ENCODE peak calls at places on chromosomes 1 and 21, in ten cellular contexts. K is A549; N is GM03348; V is cardiac muscle cell; D is LoVo; W is stimulated activated CD8-positive, alpha-beta memory T cell treated with anti-CD3 and anti-CD28 coated beads, Interleukin-15, amount 100 ng/mL, for 4 hours; C is nucleus accumbens; R is ecto neural progenitor cell; F is stimulated activated CD4-positive, alpha-beta T cell treated with anti-CD3 and anti-CD28 coated beads, Interleukin-2, amount 100 ng/mL, for 48 hours; I is NCI-H1092. L is an unnamed sample.

GRCh38 chr1:99919221-99919620 is 50.6 kb upstream of the SLC35A3 start:
- DNase-seq in R (no peak), C (no peak), D (no peak), N (no peak), K (no peak), I (no peak), V (no peak), F (no peak), W (no peak), L (peak)

GRCh38 chr1:33161061-33161681 is 20.7 kb downstream of the TRIM62 start:
- DNase-seq in F (no peak), I (peak), W (no peak), C (peak), K (no peak), V (no peak), D (no peak), N (no peak), R (peak), L (no peak)

GRCh38 chr1:154411525-154411924 is 6.4 kb downstream of the IL6R start:
- DNase-seq in C (no peak), I (no peak), D (no peak), K (no peak), V (no peak), W (no peak), R (no peak), N (no peak), F (no peak), L (no peak)

GRCh38 chr1:109084563-109085517 is 5.7 kb upstream of the TMEM167B start:
- DNase-seq in F (no peak), V (no peak), K (no peak), W (no peak), N (no peak), C (no peak), D (no peak), R (no peak), I (no peak), L (no peak)

GRCh38 chr1:162625624-162626023 is 6.6 kb upstream of the DDR2 start:
- DNase-seq in V (no peak), N (no peak), D (no peak), R (no peak), F (no peak), W (no peak), C (no peak), K (no peak), I (no peak), L (no peak)

GRCh38 chr21:38159355-38159754 is 97.4 kb upstream of the KCNJ15 start:
- DNase-seq in I (peak), K (no peak), C (no peak), D (peak), R (peak), F (peak), N (peak), V (peak), W (no peak), L (peak)

GRCh38 chr1:94011709-94012590 is 102.7 kb upstream of the GCLM start:
- DNase-seq in W (no peak), D (no peak), K (no peak), R (no peak), C (no peak), V (no peak), N (no peak), F (no peak), I (no peak), L (no peak)

GRCh38 chr1:16903054-16903453 is 7.3 kb downstream of the RNU1-2 start:
- DNase-seq in W (no peak), N (peak), I (no peak), R (peak), K (no peak), V (peak), D (peak), F (no peak), C (no peak), L (peak)

GRCh38 chr1:164591858-164592257 is 32.9 kb downstream of the PBX1 start:
- DNase-seq in W (no peak), N (peak), D (no peak), C (no peak), R (no peak), I (no peak), K (no peak), F (no peak), V (peak), L (peak)

GRCh38 chr1:207825296-207825695 is 73.4 kb downstream of the CD46 start:
- DNase-seq in C (no peak), W (no peak), F (no peak), K (no peak), D (no peak), R (no peak), V (no peak), I (no peak), N (no peak), L (no peak)

GRCh38 chr1:150410582-150411101 is 46.7 kb downstream of the RPRD2 start:
- DNase-seq in D (no peak), W (no peak), V (no peak), F (no peak), N (no peak), R (no peak), K (no peak), I (no peak), C (no peak), L (peak)

GRCh38 chr1:6941786-6942185 is 156.5 kb downstream of the CAMTA1 start:
- DNase-seq in I (no peak), K (no peak), F (no peak), D (no peak), C (no peak), W (no peak), N (no peak), R (peak), V (no peak), L (no peak)

GRCh38 chr1:35768350-35769187 is 1.2 kb downstream of the CLSPN start:
- DNase-seq in N (peak), W (no peak), K (no peak), I (no peak), D (peak), F (no peak), V (no peak), C (no peak), R (no peak), L (peak)

GRCh38 chr1:51189421-51190073 is 46.5 kb upstream of the RNF11 start:
- DNase-seq in V (peak), K (peak), W (no peak), D (peak), C (no peak), F (peak), I (peak), R (no peak), N (peak), L (peak)

GRCh38 chr1:186503210-186503609 is 42.3 kb upstream of the PDC start:
- DNase-seq in W (no peak), I (no peak), R (no peak), D (no peak), K (no peak), F (no peak), C (no peak), V (no peak), N (no peak), L (peak)

GRCh38 chr1:118317836-118318614 is 133.0 kb upstream of the SPAG17 start:
- DNase-seq in I (peak), N (no peak), V (no peak), F (no peak), R (no peak), W (no peak), D (no peak), K (no peak), C (no peak), L (peak)

GRCh38 chr1:63931468-63931867 is 157.7 kb downstream of the ROR1 start:
- DNase-seq in I (no peak), K (no peak), D (no peak), F (no peak), C (no peak), N (no peak), W (no peak), V (no peak), R (no peak), L (peak)

GRCh38 chr1:36650200-36651065 is 167.7 kb upstream of the CSF3R start:
- DNase-seq in V (peak), D (peak), K (peak), C (peak), N (peak), F (peak), R (peak), W (peak), I (peak), L (peak)

GRCh38 chr1:227828773-227829172 is 13.3 kb downstream of the PRSS38 start:
- DNase-seq in V (no peak), C (no peak), W (no peak), F (no peak), K (no peak), I (no peak), D (no peak), N (no peak), R (no peak), L (no peak)

L was measured in cardiac fibroblast.